ENCODE peak calls at places on chromosomes 7 and 10, in nine cellular contexts. P, M, O, R, Z, E, J, W and V are unnamed samples.

GRCh38 chr10:95906675-95907453 is 911 bp upstream of the CC2D2B start:
- DNase-seq in Z (peak), R (no peak), J (peak), O (peak), P (peak), M (peak), E (peak), W (peak), V (peak)

GRCh38 chr7:101968720-101969466 is 151.5 kb downstream of the CUX1 start:
- DNase-seq in R (no peak), M (no peak), O (no peak), P (peak), Z (no peak), E (no peak), W (no peak), J (no peak), V (no peak)

GRCh38 chr7:153472516-153472915 is 579.7 kb upstream of the DPP6 start:
- DNase-seq in R (no peak), E (no peak), M (no peak), P (no peak), Z (no peak), O (no peak), J (no peak), W (no peak), V (no peak)

GRCh38 chr7:17679427-17679826 is 260.9 kb downstream of the SNX13 start:
- DNase-seq in Z (no peak), P (no peak), W (peak), E (no peak), J (no peak), R (no peak), O (peak), M (no peak), V (peak)

GRCh38 chr10:43417950-43418768 is 9.2 kb upstream of the HNRNPF start:
- DNase-seq in W (no peak), Z (no peak), E (peak), R (no peak), O (no peak), J (no peak), P (peak), M (no peak), V (no peak)

GRCh38 chr7:158447206-158448171 is 140.1 kb downstream of the PTPRN2 start:
- DNase-seq in W (no peak), O (no peak), E (no peak), R (no peak), Z (no peak), M (no peak), P (no peak), J (no peak), V (no peak)

GRCh38 chr7:3042861-3043489 is 692 bp downstream of the CARD11 start:
- DNase-seq in R (peak), J (no peak), M (peak), E (no peak), Z (no peak), P (no peak), O (no peak), W (no peak), V (no peak)

GRCh38 chr7:30321992-30322637 is 37.7 kb downstream of the ZNRF2 start:
- DNase-seq in O (peak), Z (no peak), P (no peak), M (no peak), J (no peak), R (no peak), E (peak), W (no peak), V (no peak)

GRCh38 chr10:75744242-75744641 is 312.8 kb downstream of the LRMDA start:
- DNase-seq in R (no peak), Z (no peak), E (no peak), P (no peak), O (no peak), J (no peak), W (no peak), M (no peak), V (no peak)

GRCh38 chr7:76340617-76341131 is 18.1 kb downstream of the YWHAG start:
- DNase-seq in R (no peak), P (no peak), Z (no peak), M (no peak), J (no peak), O (no peak), W (no peak), E (no peak), V (no peak)

GRCh38 chr7:128530855-128531104 is 54.2 kb downstream of the METTL2B start:
- DNase-seq in O (no peak), M (peak), W (no peak), Z (no peak), P (no peak), E (peak), R (no peak), J (no peak), V (peak)

GRCh38 chr10:370222-370825 is 235.1 kb downstream of the ZMYND11 start:
- DNase-seq in O (no peak), R (no peak), M (no peak), Z (no peak), E (no peak), J (no peak), P (no peak), W (no peak), V (no peak)

GRCh38 chr7:43572516-43573049 is 10.3 kb upstream of the STK17A start:
- DNase-seq in O (peak), Z (no peak), R (no peak), E (peak), P (no peak), M (peak), W (peak), J (no peak), V (peak)

GRCh38 chr10:73584737-73585136 is 6.4 kb downstream of the USP54 start:
- DNase-seq in W (no peak), M (no peak), E (no peak), R (no peak), Z (no peak), P (no peak), O (no peak), J (no peak), V (no peak)

GRCh38 chr7:27962250-27962649 is 218.3 kb downstream of the JAZF1 start:
- DNase-seq in W (no peak), Z (no peak), O (no peak), J (no peak), M (no peak), P (no peak), E (no peak), R (no peak), V (no peak)

GRCh38 chr7:831596-832291 is 532 bp upstream of the SUN1 start:
- DNase-seq in O (peak), W (peak), E (no peak), M (no peak), Z (no peak), R (no peak), J (no peak), P (no peak), V (no peak)

GRCh38 chr10:74097776-74098175 is 52.9 kb downstream of the AP3M1 start:
- DNase-seq in W (no peak), Z (no peak), M (no peak), E (no peak), R (no peak), P (no peak), O (no peak), J (no peak), V (no peak)

GRCh38 chr7:120259382-120259781 is 13.6 kb upstream of the KCND2 start:
- DNase-seq in P (no peak), E (no peak), W (no peak), Z (no peak), R (no peak), M (no peak), O (no peak), J (no peak), V (no peak)

GRCh38 chr10:43137701-43137970 is 609 bp upstream of the CSGALNACT2 start:
- DNase-seq in O (no peak), P (peak), W (peak), Z (peak), J (peak), E (peak), R (peak), M (peak), V (no peak)

GRCh38 chr7:54878339-54878738 is 119.3 kb upstream of the SEC61G start:
- DNase-seq in O (no peak), Z (no peak), P (no peak), M (no peak), W (no peak), J (no peak), R (no peak), E (no peak), V (no peak)

GRCh38 chr10:113680172-113681111 is 730 bp downstream of the CASP7 start:
- DNase-seq in P (no peak), W (peak), J (peak), M (peak), O (peak), R (peak), E (peak), Z (peak), V (peak)

GRCh38 chr10:96992721-96993120 is 160.6 kb downstream of the LCOR start:
- DNase-seq in W (no peak), M (no peak), Z (no peak), E (no peak), P (no peak), R (no peak), O (no peak), J (no peak), V (no peak)

GRCh38 chr7:159151231-159151630 is 6.6 kb upstream of the VIPR2 start:
- DNase-seq in E (no peak), P (peak), J (no peak), O (no peak), M (no peak), W (no peak), R (no peak), Z (no peak), V (peak)

GRCh38 chr10:63671317-63671937 is 150.2 kb downstream of the REEP3 start:
- DNase-seq in E (no peak), J (no peak), R (no peak), P (peak), M (no peak), W (no peak), O (peak), Z (peak), V (no peak)

GRCh38 chr10:75109459-75109778 is 2.0 kb upstream of the SAMD8 start:
- DNase-seq in W (no peak), O (no peak), R (no peak), P (no peak), Z (no peak), E (no peak), M (no peak), J (no peak), V (peak)